ENCODE peak calls at places on chromosomes 16 and 17, in ten cellular contexts. One of them, this sample, is unnamed.

GRCh38 chr16:1309888-1310831 is 724 bp downstream of the UBE2I start:
- DNase-seq in activated T-cell treated with anti-CD3 and anti-CD28 coated beads, Interleukin-2, amount 50 U/mL, for 48 hours: peak
- DNase-seq in aorta: peak
- DNase-seq in T-helper 1 cell: peak
- DNase-seq in substantia nigra: no peak
- DNase-seq in cardiac fibroblast: peak
- DNase-seq in fibroblast of the aortic adventitia: peak
- DNase-seq in myocyte: no peak
- DNase-seq in AG09319: no peak
- DNase-seq in ELR: peak
- DNase-seq in this sample: no peak

GRCh38 chr17:50064253-50064991 is 8.5 kb downstream of the ITGA3 start:
- DNase-seq in cardiac fibroblast: peak
- DNase-seq in fibroblast of the aortic adventitia: peak
- DNase-seq in T-helper 1 cell: no peak
- DNase-seq in substantia nigra: no peak
- DNase-seq in aorta: peak
- DNase-seq in activated T-cell treated with anti-CD3 and anti-CD28 coated beads, Interleukin-2, amount 50 U/mL, for 48 hours: no peak
- DNase-seq in ELR: peak
- DNase-seq in AG09319: peak
- DNase-seq in myocyte: peak
- DNase-seq in this sample: peak

GRCh38 chr17:5770556-5771270 is 186.4 kb upstream of the NLRP1 start:
- DNase-seq in myocyte: no peak
- DNase-seq in activated T-cell treated with anti-CD3 and anti-CD28 coated beads, Interleukin-2, amount 50 U/mL, for 48 hours: no peak
- DNase-seq in cardiac fibroblast: no peak
- DNase-seq in ELR: no peak
- DNase-seq in substantia nigra: no peak
- DNase-seq in T-helper 1 cell: no peak
- DNase-seq in aorta: no peak
- DNase-seq in fibroblast of the aortic adventitia: no peak
- DNase-seq in AG09319: no peak
- DNase-seq in this sample: no peak

GRCh38 chr17:73991260-73991659 is 212.2 kb upstream of the RPL38 start:
- DNase-seq in substantia nigra: no peak
- DNase-seq in AG09319: no peak
- DNase-seq in T-helper 1 cell: no peak
- DNase-seq in myocyte: no peak
- DNase-seq in cardiac fibroblast: no peak
- DNase-seq in activated T-cell treated with anti-CD3 and anti-CD28 coated beads, Interleukin-2, amount 50 U/mL, for 48 hours: no peak
- DNase-seq in fibroblast of the aortic adventitia: no peak
- DNase-seq in aorta: no peak
- DNase-seq in ELR: no peak
- DNase-seq in this sample: no peak

GRCh38 chr17:1641065-1641403 is 4.5 kb downstream of the SCARF1 start:
- DNase-seq in fibroblast of the aortic adventitia: no peak
- DNase-seq in myocyte: no peak
- DNase-seq in activated T-cell treated with anti-CD3 and anti-CD28 coated beads, Interleukin-2, amount 50 U/mL, for 48 hours: no peak
- DNase-seq in T-helper 1 cell: no peak
- DNase-seq in ELR: no peak
- DNase-seq in cardiac fibroblast: no peak
- DNase-seq in AG09319: no peak
- DNase-seq in substantia nigra: no peak
- DNase-seq in aorta: no peak
- DNase-seq in this sample: no peak

GRCh38 chr16:54282202-54282922 is 4.2 kb downstream of the IRX3 start:
- DNase-seq in fibroblast of the aortic adventitia: peak
- DNase-seq in substantia nigra: no peak
- DNase-seq in ELR: no peak
- DNase-seq in aorta: peak
- DNase-seq in myocyte: peak
- DNase-seq in cardiac fibroblast: no peak
- DNase-seq in T-helper 1 cell: no peak
- DNase-seq in AG09319: no peak
- DNase-seq in activated T-cell treated with anti-CD3 and anti-CD28 coated beads, Interleukin-2, amount 50 U/mL, for 48 hours: peak
- DNase-seq in this sample: no peak

GRCh38 chr16:31477220-31478216 is 5.4 kb upstream of the SLC5A2 start:
- DNase-seq in AG09319: no peak
- DNase-seq in ELR: no peak
- DNase-seq in T-helper 1 cell: no peak
- DNase-seq in aorta: no peak
- DNase-seq in substantia nigra: no peak
- DNase-seq in activated T-cell treated with anti-CD3 and anti-CD28 coated beads, Interleukin-2, amount 50 U/mL, for 48 hours: peak
- DNase-seq in cardiac fibroblast: no peak
- DNase-seq in fibroblast of the aortic adventitia: no peak
- DNase-seq in myocyte: no peak
- DNase-seq in this sample: no peak

GRCh38 chr17:32943647-32944191 is 15.8 kb downstream of the TMEM98 start:
- DNase-seq in substantia nigra: no peak
- DNase-seq in ELR: no peak
- DNase-seq in aorta: no peak
- DNase-seq in myocyte: no peak
- DNase-seq in T-helper 1 cell: no peak
- DNase-seq in fibroblast of the aortic adventitia: peak
- DNase-seq in cardiac fibroblast: peak
- DNase-seq in AG09319: peak
- DNase-seq in activated T-cell treated with anti-CD3 and anti-CD28 coated beads, Interleukin-2, amount 50 U/mL, for 48 hours: no peak
- DNase-seq in this sample: no peak

GRCh38 chr17:19897108-19897854 is 29.5 kb upstream of the ULK2 start:
- DNase-seq in myocyte: no peak
- DNase-seq in ELR: no peak
- DNase-seq in T-helper 1 cell: no peak
- DNase-seq in cardiac fibroblast: peak
- DNase-seq in substantia nigra: no peak
- DNase-seq in activated T-cell treated with anti-CD3 and anti-CD28 coated beads, Interleukin-2, amount 50 U/mL, for 48 hours: no peak
- DNase-seq in AG09319: no peak
- DNase-seq in fibroblast of the aortic adventitia: no peak
- DNase-seq in aorta: no peak
- DNase-seq in this sample: no peak

GRCh38 chr16:50657251-50657650 is 23.9 kb downstream of the SNX20 start:
- DNase-seq in AG09319: no peak
- DNase-seq in substantia nigra: no peak
- DNase-seq in T-helper 1 cell: no peak
- DNase-seq in fibroblast of the aortic adventitia: peak
- DNase-seq in aorta: no peak
- DNase-seq in activated T-cell treated with anti-CD3 and anti-CD28 coated beads, Interleukin-2, amount 50 U/mL, for 48 hours: no peak
- DNase-seq in ELR: peak
- DNase-seq in cardiac fibroblast: no peak
- DNase-seq in myocyte: no peak
- DNase-seq in this sample: no peak

GRCh38 chr17:43210576-43210975 is 1.1 kb upstream of the TMEM106A start:
- DNase-seq in AG09319: no peak
- DNase-seq in substantia nigra: no peak
- DNase-seq in cardiac fibroblast: no peak
- DNase-seq in fibroblast of the aortic adventitia: no peak
- DNase-seq in aorta: no peak
- DNase-seq in T-helper 1 cell: no peak
- DNase-seq in myocyte: no peak
- DNase-seq in activated T-cell treated with anti-CD3 and anti-CD28 coated beads, Interleukin-2, amount 50 U/mL, for 48 hours: no peak
- DNase-seq in ELR: no peak
- DNase-seq in this sample: no peak

GRCh38 chr17:17433260-17433659 is 43.5 kb upstream of the MED9 start:
- DNase-seq in AG09319: no peak
- DNase-seq in substantia nigra: no peak
- DNase-seq in ELR: no peak
- DNase-seq in fibroblast of the aortic adventitia: peak
- DNase-seq in activated T-cell treated with anti-CD3 and anti-CD28 coated beads, Interleukin-2, amount 50 U/mL, for 48 hours: no peak
- DNase-seq in myocyte: no peak
- DNase-seq in aorta: no peak
- DNase-seq in T-helper 1 cell: no peak
- DNase-seq in cardiac fibroblast: peak
- DNase-seq in this sample: no peak

GRCh38 chr17:37770631-37771518 is 26.0 kb upstream of the HNF1B start:
- DNase-seq in activated T-cell treated with anti-CD3 and anti-CD28 coated beads, Interleukin-2, amount 50 U/mL, for 48 hours: peak
- DNase-seq in ELR: peak
- DNase-seq in aorta: peak
- DNase-seq in myocyte: peak
- DNase-seq in AG09319: peak
- DNase-seq in fibroblast of the aortic adventitia: peak
- DNase-seq in T-helper 1 cell: no peak
- DNase-seq in substantia nigra: no peak
- DNase-seq in cardiac fibroblast: peak
- DNase-seq in this sample: peak

GRCh38 chr16:89545831-89546574 is 14.5 kb upstream of the RPL13 start:
- DNase-seq in fibroblast of the aortic adventitia: no peak
- DNase-seq in ELR: no peak
- DNase-seq in T-helper 1 cell: no peak
- DNase-seq in activated T-cell treated with anti-CD3 and anti-CD28 coated beads, Interleukin-2, amount 50 U/mL, for 48 hours: no peak
- DNase-seq in myocyte: no peak
- DNase-seq in cardiac fibroblast: no peak
- DNase-seq in AG09319: no peak
- DNase-seq in aorta: no peak
- DNase-seq in substantia nigra: no peak
- DNase-seq in this sample: no peak

GRCh38 chr17:14374268-14374667 is 73.4 kb downstream of the HS3ST3B1 start:
- DNase-seq in ELR: no peak
- DNase-seq in aorta: no peak
- DNase-seq in T-helper 1 cell: no peak
- DNase-seq in cardiac fibroblast: no peak
- DNase-seq in substantia nigra: no peak
- DNase-seq in activated T-cell treated with anti-CD3 and anti-CD28 coated beads, Interleukin-2, amount 50 U/mL, for 48 hours: no peak
- DNase-seq in AG09319: no peak
- DNase-seq in fibroblast of the aortic adventitia: no peak
- DNase-seq in myocyte: no peak
- DNase-seq in this sample: no peak

GRCh38 chr16:86362155-86362849 is 148.0 kb upstream of the FOXF1 start:
- DNase-seq in T-helper 1 cell: no peak
- DNase-seq in aorta: no peak
- DNase-seq in ELR: peak
- DNase-seq in activated T-cell treated with anti-CD3 and anti-CD28 coated beads, Interleukin-2, amount 50 U/mL, for 48 hours: no peak
- DNase-seq in cardiac fibroblast: no peak
- DNase-seq in AG09319: no peak
- DNase-seq in substantia nigra: no peak
- DNase-seq in myocyte: no peak
- DNase-seq in fibroblast of the aortic adventitia: no peak
- DNase-seq in this sample: peak

GRCh38 chr17:82665891-82666290 is 17.6 kb upstream of the WDR45B start:
- DNase-seq in AG09319: no peak
- DNase-seq in ELR: no peak
- DNase-seq in myocyte: no peak
- DNase-seq in T-helper 1 cell: no peak
- DNase-seq in fibroblast of the aortic adventitia: no peak
- DNase-seq in activated T-cell treated with anti-CD3 and anti-CD28 coated beads, Interleukin-2, amount 50 U/mL, for 48 hours: no peak
- DNase-seq in cardiac fibroblast: no peak
- DNase-seq in substantia nigra: no peak
- DNase-seq in aorta: no peak
- DNase-seq in this sample: no peak

GRCh38 chr17:49036270-49036626 is 39.1 kb downstream of the IGF2BP1 start:
- DNase-seq in T-helper 1 cell: no peak
- DNase-seq in aorta: no peak
- DNase-seq in AG09319: no peak
- DNase-seq in cardiac fibroblast: no peak
- DNase-seq in ELR: no peak
- DNase-seq in activated T-cell treated with anti-CD3 and anti-CD28 coated beads, Interleukin-2, amount 50 U/mL, for 48 hours: no peak
- DNase-seq in myocyte: no peak
- DNase-seq in substantia nigra: no peak
- DNase-seq in fibroblast of the aortic adventitia: no peak
- DNase-seq in this sample: no peak

GRCh38 chr17:64387545-64388171 is 3.0 kb downstream of the PECAM1 start:
- DNase-seq in myocyte: no peak
- DNase-seq in aorta: no peak
- DNase-seq in T-helper 1 cell: no peak
- DNase-seq in substantia nigra: no peak
- DNase-seq in cardiac fibroblast: no peak
- DNase-seq in AG09319: no peak
- DNase-seq in ELR: no peak
- DNase-seq in activated T-cell treated with anti-CD3 and anti-CD28 coated beads, Interleukin-2, amount 50 U/mL, for 48 hours: no peak
- DNase-seq in fibroblast of the aortic adventitia: no peak
- DNase-seq in this sample: peak

This sample was measured in H4.